ENCODE peak calls at places on chromosomes 7 and 10, in eight cellular contexts. L is uterus, T is tibial nerve, N is tibial artery, B is neuronal stem cell, V is GM23248, R is heart left ventricle, G is transverse colon. Q is an unnamed sample.

GRCh38 chr7:114825423-114825951 is 96.4 kb upstream of the MDFIC start:
- DNase-seq in L (no peak), G (no peak), T (no peak), R (no peak), B (no peak), V (no peak), N (no peak), Q (no peak)

GRCh38 chr10:104038537-104038936 is 47.1 kb downstream of the COL17A1 start:
- DNase-seq in N (no peak), V (no peak), R (no peak), B (no peak), L (no peak), G (no peak), T (no peak), Q (no peak)

GRCh38 chr7:27835408-27835807 is 95.4 kb downstream of the TAX1BP1 start:
- DNase-seq in L (no peak), G (no peak), V (no peak), T (no peak), N (no peak), B (no peak), R (no peak), Q (no peak)

GRCh38 chr7:99268361-99268908 is 4.2 kb upstream of the MYH16 start:
- DNase-seq in G (no peak), L (no peak), R (no peak), B (no peak), T (no peak), V (no peak), N (no peak), Q (no peak)

GRCh38 chr10:30554443-30554831 is 75.1 kb downstream of the LYZL2 start:
- DNase-seq in G (no peak), N (no peak), V (no peak), L (no peak), B (no peak), T (no peak), R (no peak), Q (no peak)

GRCh38 chr7:7595451-7595850 is 28.8 kb downstream of the MIOS start:
- DNase-seq in B (no peak), L (no peak), N (no peak), G (no peak), R (no peak), T (no peak), V (peak; percentile 51), Q (no peak)

GRCh38 chr7:152076324-152076821 is 50.9 kb downstream of the GALNT11 start:
- DNase-seq in B (peak; percentile 21), T (no peak), N (no peak), G (peak; percentile 47), V (peak; percentile 3), R (no peak), L (no peak), Q (no peak)

GRCh38 chr10:33791295-33791694 is 456.8 kb upstream of the NRP1 start:
- DNase-seq in R (no peak), N (no peak), G (no peak), V (no peak), B (no peak), L (no peak), T (no peak), Q (no peak)

GRCh38 chr10:103276941-103277712 is at the start of gene INA:
- DNase-seq in R (no peak), N (no peak), V (peak; percentile 71), L (no peak), T (no peak), G (no peak), B (peak; percentile 75), Q (no peak)

GRCh38 chr7:143248781-143249354 is 14.4 kb upstream of the GSTK1 start:
- DNase-seq in B (no peak), R (no peak), N (no peak), L (no peak), T (no peak), G (peak; percentile 32), V (no peak), Q (no peak)

GRCh38 chr10:130159395-130159794 is 23.2 kb downstream of the GLRX3 start:
- DNase-seq in N (no peak), R (no peak), G (no peak), T (no peak), V (no peak), B (no peak), L (no peak), Q (no peak)

GRCh38 chr10:4329237-4329636 is 496.8 kb upstream of the AKR1E2 start:
- DNase-seq in L (no peak), R (no peak), T (no peak), V (no peak), G (no peak), B (no peak), N (no peak), Q (no peak)

GRCh38 chr7:80135306-80136104 is 874 bp downstream of the GNAI1 start:
- DNase-seq in T (no peak), N (peak; percentile 65), L (peak; percentile 15), R (no peak), G (peak; percentile 14), V (peak; percentile 69), B (peak; percentile 29), Q (peak; percentile 35)

GRCh38 chr7:140242057-140243031 is 65.6 kb upstream of the KDM7A start:
- DNase-seq in V (no peak), L (no peak), B (no peak), R (no peak), N (no peak), T (no peak), G (peak; percentile 62), Q (no peak)

GRCh38 chr7:27161214-27161720 is 4.1 kb downstream of the HOXA9 start:
- DNase-seq in B (no peak), T (peak; percentile 21), L (peak; percentile 30), G (peak; percentile 66), R (peak; percentile 43), N (peak; percentile 74), V (peak; percentile 51), Q (peak; percentile 62)

GRCh38 chr7:1473864-1474512 is 14.7 kb upstream of the MICALL2 start:
- DNase-seq in N (peak; percentile 91), L (peak; percentile 83), R (peak; percentile 87), B (peak; percentile 78), T (peak; percentile 73), V (peak; percentile 90), G (peak; percentile 95), Q (peak; percentile 89)

GRCh38 chr7:108424013-108424412 is 32.2 kb downstream of the NRCAM start:
- DNase-seq in L (no peak), N (no peak), G (no peak), T (no peak), V (no peak), B (no peak), R (no peak), Q (no peak)

GRCh38 chr10:119812684-119813083 is 60.0 kb downstream of the MCMBP start:
- DNase-seq in N (no peak), B (no peak), G (no peak), R (no peak), V (no peak), L (no peak), T (no peak), Q (no peak)

GRCh38 chr10:119818889-119819270 is 53.8 kb downstream of the MCMBP start:
- DNase-seq in G (no peak), L (no peak), N (no peak), B (peak; percentile 62), V (no peak), T (no peak), R (no peak), Q (no peak)

GRCh38 chr10:119817991-119818888 is 54.4 kb downstream of the MCMBP start:
- DNase-seq in L (peak; percentile 80), R (peak; percentile 46), G (peak; percentile 29), B (peak; percentile 92), V (peak; percentile 52), N (peak; percentile 81), T (peak; percentile 33), Q (peak; percentile 74)

GRCh38 chr10:119811122-119811521 is 61.5 kb downstream of the MCMBP start:
- DNase-seq in B (no peak), N (no peak), T (no peak), V (no peak), L (no peak), R (no peak), G (no peak), Q (no peak)

GRCh38 chr10:119815671-119816070 is 57.0 kb downstream of the MCMBP start:
- DNase-seq in B (no peak), V (no peak), T (no peak), N (no peak), G (no peak), L (no peak), R (no peak), Q (no peak)
- H3K36me3 ChIP-seq in B (peaks cover 2% of the 10 kb centered on the region), V (no peaks in the 10 kb centered on the region), T (no peaks in the 10 kb centered on the region), N (peaks cover 28% of the 10 kb centered on the region), G (no peaks in the 10 kb centered on the region), L (no peaks in the 10 kb centered on the region), R (peaks cover 10% of the 10 kb centered on the region), Q (no peaks in the 10 kb centered on the region)

GRCh38 chr7:123735539-123735938 is 13.3 kb downstream of the WASL start:
- DNase-seq in T (no peak), V (no peak), N (no peak), L (no peak), G (no peak), R (no peak), B (no peak), Q (no peak)
- H3K4me3 ChIP-seq in T (no peak overlapping the region), V (no peak overlapping the region), N (no peak overlapping the region), L (no peak overlapping the region), G (no peak overlapping the region), R (no peak overlapping the region), B (no peak overlapping the region), Q (no peak overlapping the region)

GRCh38 chr10:14578060-14578952 is 196.4 kb downstream of the FAM107B start:
- DNase-seq in G (no peak), T (no peak), B (no peak), N (peak; percentile 76), V (peak; percentile 18), R (peak; percentile 35), L (no peak), Q (no peak)

GRCh38 chr10:14579405-14579804 is 195.3 kb downstream of the FAM107B start:
- DNase-seq in N (no peak), G (no peak), T (no peak), R (no peak), V (peak; percentile 13), B (no peak), L (no peak), Q (no peak)

GRCh38 chr10:14583252-14583651 is 191.4 kb downstream of the FAM107B start:
- DNase-seq in B (no peak), R (no peak), V (no peak), G (peak; percentile 72), N (no peak), L (no peak), T (no peak), Q (no peak)

GRCh38 chr10:14581553-14581952 is 193.1 kb downstream of the FAM107B start:
- DNase-seq in N (no peak), V (no peak), L (no peak), R (no peak), T (no peak), B (no peak), G (no peak), Q (no peak)

GRCh38 chr10:14580933-14581332 is 193.8 kb downstream of the FAM107B start:
- DNase-seq in R (no peak), B (no peak), L (no peak), N (no peak), T (no peak), V (no peak), G (no peak), Q (no peak)
- H3K4me1 ChIP-seq in R (no peaks in the 10 kb centered on the region), B (peaks cover 1% of the 10 kb centered on the region), L (no peaks in the 10 kb centered on the region), N (peaks cover 9% of the 10 kb centered on the region), T (no peaks in the 10 kb centered on the region), V (no peaks in the 10 kb centered on the region), G (no peaks in the 10 kb centered on the region), Q (no peaks in the 10 kb centered on the region)

DNA sequence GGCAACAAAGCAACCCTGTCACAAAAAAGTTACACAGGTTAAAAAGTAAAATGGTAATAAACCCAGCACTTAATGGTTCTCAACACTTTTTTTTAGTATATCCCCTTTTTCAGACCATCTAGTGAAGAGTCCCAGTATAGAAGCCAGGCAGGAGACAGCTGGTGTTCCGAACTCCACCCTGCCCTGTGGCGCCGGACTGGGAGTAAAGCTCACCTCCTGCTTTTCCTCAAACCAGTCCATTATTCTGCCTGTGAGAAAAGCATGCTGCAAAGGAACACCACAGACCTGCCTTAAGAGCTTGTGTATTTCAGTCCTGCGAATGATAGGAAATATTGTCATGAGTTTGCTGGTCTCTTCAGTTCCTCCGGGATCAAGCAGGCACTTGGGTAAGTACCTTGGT is 81.0 kb downstream of the EZH2 start:
- DNase-seq in V (no peak), N (no peak), R (no peak), T (no peak), L (no peak), G (no peak), B (no peak), Q (no peak)
- H3K36me3 ChIP-seq in V (peaks cover 32% of the 10 kb centered on the region), N (peaks cover 46% of the 10 kb centered on the region), R (peaks cover 74% of the 10 kb centered on the region), T (peaks cover 28% of the 10 kb centered on the region), L (no peaks in the 10 kb centered on the region), G (peaks cover 39% of the 10 kb centered on the region), B (peaks cover 51% of the 10 kb centered on the region), Q (peaks cover 5% of the 10 kb centered on the region)